ENCODE peak calls at places on chromosome 2, in seven cellular contexts. K is T follicular helper cell; G is SW 1271; O is activated T-helper 1 cell treated with anti-CD3 and anti-CD28 coated beads, Interleukin-2, amount 50 U/mL, for 16 hours; R is ELR; V is stimulated activated CD4-positive, alpha-beta T cell treated with anti-CD3 and anti-CD28 coated beads, Interleukin-2, amount 100 ng/mL, for 48 hours; X is EL. Y is an unnamed sample.

GRCh38 chr2:124824441-124824840 is 799.4 kb downstream of the CNTNAP5 start:
- DNase-seq in K (no peak), G (no peak), O (no peak), R (no peak), V (no peak), X (no peak), Y (no peak)

GRCh38 chr2:231765496-231765929 is 15.6 kb downstream of the PDE6D start:
- DNase-seq in K (no peak), G (no peak), O (no peak), R (no peak), V (no peak), X (no peak), Y (no peak)

GRCh38 chr2:112701092-112701491 is 19.7 kb upstream of the NT5DC4 start:
- DNase-seq in K (no peak), G (no peak), O (no peak), R (no peak), V (no peak), X (no peak), Y (no peak)

GRCh38 chr2:43074592-43075053 is 151.8 kb downstream of the ZFP36L2 start:
- DNase-seq in K (no peak), G (no peak), O (no peak), R (peak; percentile 39), V (no peak), X (no peak), Y (no peak)

GRCh38 chr2:150133623-150134022 is 353.8 kb downstream of the RND3 start:
- DNase-seq in K (no peak), G (peak; percentile 55), O (no peak), R (peak; percentile 98), V (no peak), X (peak; percentile 87), Y (no peak)

GRCh38 chr2:226981731-226982373 is 146.0 kb downstream of the RHBDD1 start:
- DNase-seq in K (no peak), G (no peak), O (no peak), R (no peak), V (no peak), X (no peak), Y (no peak)

GRCh38 chr2:14148186-14148585 is 484.3 kb upstream of the LRATD1 start:
- DNase-seq in K (no peak), G (no peak), O (no peak), R (peak; percentile 68), V (no peak), X (peak; percentile 3), Y (no peak)

GRCh38 chr2:43311276-43311675 is 84.9 kb upstream of the ZFP36L2 start:
- DNase-seq in K (no peak), G (no peak), O (no peak), R (peak; percentile 28), V (no peak), X (peak; percentile 48), Y (no peak)

GRCh38 chr2:235234711-235235110 is 259.1 kb upstream of the AGAP1 start:
- DNase-seq in K (no peak), G (no peak), O (no peak), R (no peak), V (no peak), X (no peak), Y (no peak)

GRCh38 chr2:30584116-30584515 is 137.1 kb downstream of the LCLAT1 start:
- DNase-seq in K (no peak), G (no peak), O (no peak), R (no peak), V (no peak), X (no peak), Y (no peak)

GRCh38 chr2:42925742-42926437 is 133.5 kb upstream of the HAAO start:
- DNase-seq in K (no peak), G (no peak), O (no peak), R (no peak), V (no peak), X (no peak), Y (no peak)

GRCh38 chr2:241509408-241509784 is 1.0 kb upstream of the STK25 start:
- DNase-seq in K (no peak), G (no peak), O (no peak), R (no peak), V (no peak), X (no peak), Y (no peak)

GRCh38 chr2:33532146-33532545 is 55.7 kb downstream of the RASGRP3 start:
- DNase-seq in K (no peak), G (no peak), O (no peak), R (no peak), V (no peak), X (no peak), Y (no peak)

GRCh38 chr2:176848844-176849243 is 363.8 kb upstream of the HNRNPA3 start:
- DNase-seq in K (no peak), G (no peak), O (no peak), R (no peak), V (no peak), X (no peak), Y (no peak)

GRCh38 chr2:213640742-213641425 is 356.6 kb downstream of the SPAG16 start:
- DNase-seq in K (no peak), G (no peak), O (no peak), R (no peak), V (no peak), X (no peak), Y (no peak)

GRCh38 chr2:168138911-168139310 is 108.5 kb downstream of the STK39 start:
- DNase-seq in K (no peak), G (no peak), O (no peak), R (no peak), V (no peak), X (no peak), Y (no peak)

GRCh38 chr2:101710690-101711318 is 13.3 kb downstream of the MAP4K4 start:
- DNase-seq in K (no peak), G (no peak), O (no peak), R (peak; percentile 77), V (no peak), X (peak; percentile 45), Y (no peak)

GRCh38 chr2:187719510-187719909 is 165.3 kb upstream of the TFPI start:
- DNase-seq in K (no peak), G (no peak), O (no peak), R (no peak), V (no peak), X (no peak), Y (no peak)

GRCh38 chr2:22904126-22904684 is 480.8 kb upstream of the KLHL29 start:
- DNase-seq in K (no peak), G (no peak), O (no peak), R (peak; percentile 19), V (peak; percentile 1), X (peak; percentile 2), Y (no peak)

GRCh38 chr2:196944570-196944969 is 18.1 kb upstream of the PGAP1 start:
- DNase-seq in K (no peak), G (no peak), O (no peak), R (no peak), V (no peak), X (no peak), Y (no peak)

GRCh38 chr2:134426721-134427120 is 172.8 kb downstream of the MGAT5 start:
- DNase-seq in K (no peak), G (no peak), O (no peak), R (no peak), V (no peak), X (no peak), Y (no peak)

GRCh38 chr2:53104263-53104662 is 663.3 kb upstream of the CHAC2 start:
- DNase-seq in K (no peak), G (no peak), O (no peak), R (peak; percentile 73), V (no peak), X (peak; percentile 66), Y (no peak)

GRCh38 chr2:168992591-168993349 is 38.4 kb downstream of the ABCB11 start:
- DNase-seq in K (no peak), G (no peak), O (no peak), R (peak; percentile 47), V (no peak), X (peak; percentile 48), Y (no peak)

GRCh38 chr2:3492951-3493609 is 26.3 kb downstream of the ADI1 start:
- DNase-seq in K (no peak), G (no peak), O (no peak), R (peak; percentile 33), V (no peak), X (peak; percentile 72), Y (no peak)

GRCh38 chr2:113981404-113982134 is 91.7 kb downstream of the ACTR3 start:
- DNase-seq in K (no peak), G (no peak), O (no peak), R (no peak), V (no peak), X (no peak), Y (no peak)

Y was measured in activated T-cell treated with anti-CD3 and anti-CD28 coated beads for 1 hour.